ENCODE peak calls at places on chromosomes 4 and X, in eight cellular contexts. R is D341Med; B is globus pallidus; H is glutamatergic neuron; I is activated T-helper 1 cell treated with anti-CD3 and anti-CD28 coated beads, Interleukin-12 subunit alpha, Interleukin-12 subunit beta, Interleukin-2, Interleukin-4 antibody, amounts not matched to agents 30 ng/mL and 10 ng/mL and 1 ng/mL, durations not matched to agents 14 hours and 24 hours and 36 hours; J is HEK293T; N is A172; U is amniotic stem cell. V is an unnamed sample.

GRCh38 chr4:132062611-132063239 is 1086.4 kb upstream of the PCDH10 start:
- DNase-seq in R (no peak), B (no peak), H (no peak), I (no peak), J (no peak), N (no peak), U (no peak), V (no peak)

GRCh38 chrX:37986893-37987292 is 19.5 kb upstream of the SYTL5 start:
- DNase-seq in R (no peak), B (no peak), H (no peak), I (no peak), J (no peak), N (peak; percentile 46), U (no peak), V (no peak)

GRCh38 chr4:138992676-138993075 is 22.9 kb upstream of the NOCT start:
- DNase-seq in R (no peak), B (no peak), H (no peak), I (no peak), J (no peak), N (no peak), U (no peak), V (no peak)

GRCh38 chrX:8748855-8749254 is 16.9 kb upstream of the ANOS1 start:
- DNase-seq in R (peak; percentile 54), B (no peak), H (no peak), I (no peak), J (peak; percentile 33), N (peak; percentile 32), U (no peak), V (no peak)

GRCh38 chr4:148112231-148112982 is 329.8 kb downstream of the NR3C2 start:
- DNase-seq in R (no peak), B (no peak), H (no peak), I (no peak), J (no peak), N (peak; percentile 39), U (no peak), V (no peak)

GRCh38 chrX:66030505-66031317 is 9.2 kb downstream of the VSIG4 start:
- DNase-seq in R (no peak), B (peak; percentile 20), H (no peak), I (no peak), J (peak; percentile 16), N (no peak), U (no peak), V (peak; percentile 5)

GRCh38 chrX:143669395-143669794 is 33.5 kb upstream of the SLITRK4 start:
- DNase-seq in R (no peak), B (no peak), H (no peak), I (no peak), J (no peak), N (peak; percentile 0), U (no peak), V (no peak)

GRCh38 chrX:153226344-153227190 is 47.5 kb downstream of the MAGEA1 start:
- DNase-seq in R (no peak), B (no peak), H (peak; percentile 66), I (no peak), J (peak; percentile 71), N (peak; percentile 88), U (no peak), V (peak; percentile 91)

GRCh38 chrX:136163694-136164093 is 16.4 kb downstream of the FHL1 start:
- DNase-seq in R (no peak), B (no peak), H (no peak), I (no peak), J (no peak), N (no peak), U (no peak), V (no peak)

GRCh38 chrX:115650916-115651315 is 89.9 kb downstream of the PLS3 start:
- DNase-seq in R (peak; percentile 23), B (no peak), H (peak; percentile 38), I (no peak), J (peak; percentile 60), N (peak; percentile 0), U (peak; percentile 17), V (peak; percentile 18)

GRCh38 chr4:33369366-33369899 is 2649.3 kb downstream of the PCDH7 start:
- DNase-seq in R (no peak), B (no peak), H (no peak), I (no peak), J (no peak), N (peak; percentile 1), U (peak; percentile 23), V (no peak)

GRCh38 chrX:113868169-113868568 is 715.7 kb upstream of the HTR2C start:
- DNase-seq in R (peak; percentile 18), B (no peak), H (no peak), I (no peak), J (no peak), N (no peak), U (no peak), V (no peak)

GRCh38 chr4:165433529-165433928 is 54.7 kb downstream of the CPE start:
- DNase-seq in R (no peak), B (no peak), H (no peak), I (no peak), J (no peak), N (no peak), U (no peak), V (no peak)